ENCODE peak calls at places on chromosome 1, in six cellular contexts. Y is CD8-positive, alpha-beta T cell; G is tibial artery; R is upper lobe of right lung; O is heart left ventricle; V is IMR-90. H is an unnamed sample.

GRCh38 chr1:55955237-55955636 is 624.1 kb downstream of the PLPP3 start:
- DNase-seq in Y (no peak), G (no peak), R (no peak), O (no peak), V (peak; percentile 76), H (no peak)

GRCh38 chr1:230651235-230651634 is 9.0 kb downstream of the COG2 start:
- DNase-seq in Y (no peak), G (no peak), R (no peak), O (no peak), V (no peak), H (no peak)

GRCh38 chr1:101051688-101052638 is 26.4 kb upstream of the DPH5 start:
- DNase-seq in Y (no peak), G (no peak), R (no peak), O (no peak), V (no peak), H (no peak)

GRCh38 chr1:94622757-94623156 is 81.2 kb upstream of the F3 start:
- DNase-seq in Y (no peak), G (no peak), R (no peak), O (no peak), V (peak; percentile 61), H (no peak)

GRCh38 chr1:119447344-119447743 is 32.4 kb downstream of the HSD3B2 start:
- DNase-seq in Y (no peak), G (no peak), R (no peak), O (no peak), V (no peak), H (no peak)

GRCh38 chr1:174206148-174206826 is 47.0 kb downstream of the RABGAP1L start:
- DNase-seq in Y (no peak), G (no peak), R (no peak), O (no peak), V (no peak), H (no peak)

GRCh38 chr1:37931148-37931492 is 15.7 kb downstream of the INPP5B start:
- DNase-seq in Y (peak; percentile 22), G (no peak), R (no peak), O (peak; percentile 15), V (no peak), H (no peak)

GRCh38 chr1:109792056-109792831 is 28.5 kb upstream of the EPS8L3 start:
- DNase-seq in Y (no peak), G (peak; percentile 62), R (peak; percentile 79), O (peak; percentile 87), V (peak; percentile 93), H (peak; percentile 19)

GRCh38 chr1:54798206-54798605 is 2.9 kb downstream of the TTC22 start:
- DNase-seq in Y (no peak), G (no peak), R (peak; percentile 40), O (no peak), V (no peak), H (no peak)

GRCh38 chr1:23799570-23800395 is 771 bp downstream of the GALE start:
- DNase-seq in Y (no peak), G (peak; percentile 58), R (peak; percentile 94), O (peak; percentile 62), V (peak; percentile 56), H (no peak)

GRCh38 chr1:210900820-210901219 is 233.1 kb downstream of the KCNH1 start:
- DNase-seq in Y (no peak), G (no peak), R (no peak), O (no peak), V (no peak), H (no peak)

GRCh38 chr1:82503805-82504204 is 703.1 kb downstream of the ADGRL2 start:
- DNase-seq in Y (no peak), G (no peak), R (no peak), O (no peak), V (no peak), H (no peak)

GRCh38 chr1:51058863-51059262 is 43.2 kb upstream of the C1orf185 start:
- DNase-seq in Y (no peak), G (no peak), R (no peak), O (no peak), V (peak; percentile 37), H (no peak)

GRCh38 chr1:54475357-54476230 is 69.4 kb upstream of the SSBP3 start:
- DNase-seq in Y (peak; percentile 64), G (no peak), R (no peak), O (no peak), V (no peak), H (no peak)

GRCh38 chr1:167059729-167060107 is 30.5 kb downstream of the GPA33 start:
- DNase-seq in Y (no peak), G (no peak), R (no peak), O (no peak), V (no peak), H (no peak)

GRCh38 chr1:234737915-234738314 is 127.9 kb upstream of the IRF2BP2 start:
- DNase-seq in Y (no peak), G (no peak), R (peak; percentile 50), O (no peak), V (no peak), H (peak; percentile 18)

DNA sequence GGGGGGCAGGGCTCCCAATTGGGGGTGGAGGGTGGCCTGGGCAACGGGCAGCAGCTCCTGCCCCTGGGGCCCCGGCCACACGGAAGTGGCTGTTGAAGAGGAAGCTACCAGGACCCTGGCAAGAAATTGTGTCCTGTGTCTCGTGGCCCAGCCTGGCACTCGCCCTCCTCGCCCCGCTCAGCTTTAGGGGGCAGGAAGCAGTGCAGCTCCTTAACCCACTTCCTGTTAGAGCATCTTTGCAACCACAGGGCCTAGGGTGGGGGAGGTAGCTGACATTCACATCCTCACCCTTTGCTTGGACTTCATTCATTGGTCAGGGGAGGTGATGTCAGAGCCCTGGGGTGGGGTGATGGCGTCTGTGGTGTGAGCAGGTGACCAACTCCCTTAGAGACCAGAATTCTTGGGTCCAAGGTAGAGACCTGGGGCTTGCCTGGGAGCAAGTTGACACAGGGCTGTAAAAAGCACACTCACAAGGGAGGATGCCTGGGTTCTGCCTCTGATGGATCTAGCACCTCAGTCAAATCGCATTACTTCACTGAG is at the start of gene ARHGAP30:
- DNase-seq in Y (peak; percentile 83), G (peak; percentile 58), R (peak; percentile 90), O (peak; percentile 65), V (no peak), H (peak; percentile 58)
- H3K27ac ChIP-seq in Y (peak within 1 kb of the TSS; percentile 88), G (no peak within 1 kb of the TSS), R (peak within 1 kb of the TSS; percentile 84), O (peak within 1 kb of the TSS; percentile 22), V (no peak within 1 kb of the TSS), H (peak within 1 kb of the TSS; percentile 67)

GRCh38 chr1:195894411-195894810 is 713.8 kb downstream of the KCNT2 start:
- DNase-seq in Y (no peak), G (no peak), R (no peak), O (no peak), V (peak; percentile 1), H (no peak)
- H3K27ac ChIP-seq in Y (no peak overlapping the region), G (no peak overlapping the region), R (no peak overlapping the region), O (no peak overlapping the region), V (no peak overlapping the region), H (no peak overlapping the region)

GRCh38 chr1:30794260-30794659 is 36.7 kb upstream of the LAPTM5 start:
- DNase-seq in Y (no peak), G (no peak), R (no peak), O (no peak), V (no peak), H (no peak)

GRCh38 chr1:30801826-30802198 is 44.2 kb upstream of the LAPTM5 start:
- DNase-seq in Y (peak; percentile 86), G (peak; percentile 82), R (peak; percentile 91), O (peak; percentile 79), V (peak; percentile 48), H (peak; percentile 28)

GRCh38 chr1:30798954-30799491 is 41.4 kb upstream of the LAPTM5 start:
- DNase-seq in Y (no peak), G (no peak), R (no peak), O (no peak), V (no peak), H (no peak)

GRCh38 chr1:30795026-30795425 is 37.5 kb upstream of the LAPTM5 start:
- DNase-seq in Y (no peak), G (no peak), R (no peak), O (no peak), V (no peak), H (no peak)

GRCh38 chr1:30798389-30798951 is 40.9 kb upstream of the LAPTM5 start:
- DNase-seq in Y (no peak), G (peak; percentile 69), R (peak; percentile 82), O (peak; percentile 53), V (no peak), H (no peak)
- H3K27ac ChIP-seq in Y (no peak overlapping the region), G (no peak overlapping the region), R (peak overlapping the region; percentile 15), O (peak overlapping the region; percentile 34), V (no peak overlapping the region), H (peak overlapping the region; percentile 58)

GRCh38 chr1:43300661-43301094 is at the start of gene TIE1:
- DNase-seq in Y (no peak), G (no peak), R (no peak), O (peak; percentile 76), V (no peak), H (no peak)
- H3K27ac ChIP-seq in Y (no peak within 1 kb of the TSS), G (no peak within 1 kb of the TSS), R (peak within 1 kb of the TSS; percentile 51), O (peak within 1 kb of the TSS; percentile 83), V (no peak within 1 kb of the TSS), H (peak within 1 kb of the TSS; percentile 81)

GRCh38 chr1:10867914-10868598 is 71.6 kb upstream of the CASZ1 start:
- DNase-seq in Y (no peak), G (no peak), R (peak; percentile 59), O (no peak), V (no peak), H (no peak)

GRCh38 chr1:10868599-10868965 is 72.1 kb upstream of the CASZ1 start:
- DNase-seq in Y (no peak), G (no peak), R (no peak), O (no peak), V (no peak), H (no peak)

GRCh38 chr1:10865518-10866313 is 69.3 kb upstream of the CASZ1 start:
- DNase-seq in Y (no peak), G (no peak), R (no peak), O (no peak), V (no peak), H (no peak)

GRCh38 chr1:10866314-10867091 is 70.1 kb upstream of the CASZ1 start:
- DNase-seq in Y (peak; percentile 26), G (no peak), R (peak; percentile 52), O (no peak), V (peak; percentile 48), H (no peak)

GRCh38 chr1:10867138-10867721 is 70.8 kb upstream of the CASZ1 start:
- DNase-seq in Y (peak; percentile 76), G (peak; percentile 48), R (peak; percentile 83), O (peak; percentile 42), V (peak; percentile 18), H (no peak)
- H3K27ac ChIP-seq in Y (no peak overlapping the region), G (no peak overlapping the region), R (no peak overlapping the region), O (no peak overlapping the region), V (no peak overlapping the region), H (no peak overlapping the region)

GRCh38 chr1:162711066-162711465 is 78.8 kb downstream of the DDR2 start:
- DNase-seq in Y (no peak), G (no peak), R (no peak), O (no peak), V (peak; percentile 45), H (no peak)
- H3K27ac ChIP-seq in Y (no peak overlapping the region), G (no peak overlapping the region), R (peak overlapping the region; percentile 58), O (no peak overlapping the region), V (peak overlapping the region; percentile 100), H (no peak overlapping the region)

H was measured in substantia nigra.